ENCODE peak calls at places on chromosomes 12 and 14, in nine cellular contexts. P is SK-N-SH, H is A549, G is GM23338, I is Panc1, L is GM12878, O is HCT116, A is K562, B is HepG2. Z is an unnamed sample.
A peak's percentile ranks its signal among the peaks of the same experiment; 100 is the strongest.

GRCh38 chr12:57765003-57765697 is 1.7 kb downstream of the CYP27B1 start:
- DNase-seq in P (peak; percentile 81), H (peak; percentile 74), G (peak; percentile 86), I (no peak), L (no peak), O (no peak), A (no peak), B (peak; percentile 40), Z (no peak)

GRCh38 chr12:55736780-55737580 is 5.9 kb upstream of the GDF11 start:
- DNase-seq in P (peak; percentile 65), H (peak; percentile 86), G (peak; percentile 98), I (peak; percentile 59), L (no peak), O (peak; percentile 91), A (peak; percentile 57), B (peak; percentile 84), Z (peak; percentile 55)

GRCh38 chr14:76773188-76773885 is 12.1 kb downstream of the VASH1 start:
- DNase-seq in P (peak; percentile 69), H (peak; percentile 53), G (no peak), I (no peak), L (no peak), O (no peak), A (peak; percentile 65), B (peak; percentile 41), Z (peak; percentile 49)

GRCh38 chr12:124940393-124941169 is 26.1 kb upstream of the UBC start:
- DNase-seq in P (peak; percentile 82), H (peak; percentile 96), G (peak; percentile 97), I (no peak), L (peak; percentile 82), O (peak; percentile 86), A (peak; percentile 88), B (peak; percentile 84), Z (peak; percentile 95)

GRCh38 chr12:66352197-66352596 is 49.9 kb downstream of the HELB start:
- DNase-seq in P (peak; percentile 41), H (peak; percentile 42), G (peak; percentile 88), I (no peak), L (no peak), O (peak; percentile 19), A (no peak), B (peak; percentile 18), Z (peak; percentile 25)

GRCh38 chr14:69039287-69039628 is 60.2 kb upstream of the ACTN1 start:
- DNase-seq in P (no peak), H (peak; percentile 51), G (no peak), I (no peak), L (no peak), O (peak; percentile 44), A (no peak), B (peak; percentile 71), Z (no peak)

GRCh38 chr12:164207-164606 is 49.8 kb downstream of the SLC6A12 start:
- DNase-seq in P (no peak), H (no peak), G (no peak), I (no peak), L (no peak), O (no peak), A (peak; percentile 37), B (no peak), Z (no peak)

GRCh38 chr14:98871796-98872195 is 400.2 kb downstream of the BCL11B start:
- DNase-seq in P (no peak), H (no peak), G (no peak), I (no peak), L (no peak), O (no peak), A (no peak), B (no peak), Z (no peak)

GRCh38 chr14:81286574-81287370 is 66.0 kb upstream of the GTF2A1 start:
- DNase-seq in P (no peak), H (no peak), G (no peak), I (no peak), L (no peak), O (no peak), A (no peak), B (no peak), Z (no peak)

GRCh38 chr12:11780521-11781101 is 131.1 kb downstream of the ETV6 start:
- DNase-seq in P (no peak), H (no peak), G (no peak), I (no peak), L (peak; percentile 94), O (no peak), A (no peak), B (no peak), Z (no peak)

GRCh38 chr12:127652281-127652680 is 614.7 kb upstream of the TMEM132C start:
- DNase-seq in P (no peak), H (no peak), G (no peak), I (no peak), L (no peak), O (no peak), A (no peak), B (no peak), Z (no peak)

GRCh38 chr12:127650626-127651025 is 616.3 kb upstream of the TMEM132C start:
- DNase-seq in P (no peak), H (no peak), G (no peak), I (no peak), L (no peak), O (no peak), A (no peak), B (no peak), Z (no peak)

GRCh38 chr12:127654383-127654985 is 612.5 kb upstream of the TMEM132C start:
- DNase-seq in P (no peak), H (no peak), G (no peak), I (no peak), L (no peak), O (no peak), A (no peak), B (no peak), Z (no peak)

GRCh38 chr12:127655691-127656090 is 611.3 kb upstream of the TMEM132C start:
- DNase-seq in P (no peak), H (no peak), G (no peak), I (no peak), L (no peak), O (no peak), A (no peak), B (no peak), Z (no peak)

GRCh38 chr12:127649951-127650350 is 617.0 kb upstream of the TMEM132C start:
- DNase-seq in P (no peak), H (no peak), G (no peak), I (no peak), L (no peak), O (no peak), A (no peak), B (no peak), Z (no peak)
- H3K27ac ChIP-seq in P (no peak overlapping the region), H (no peak overlapping the region), G (no peak overlapping the region), I (no peak overlapping the region), L (no peak overlapping the region), O (no peak overlapping the region), A (no peak overlapping the region), B (no peak overlapping the region), Z (no peak overlapping the region)

DNA sequence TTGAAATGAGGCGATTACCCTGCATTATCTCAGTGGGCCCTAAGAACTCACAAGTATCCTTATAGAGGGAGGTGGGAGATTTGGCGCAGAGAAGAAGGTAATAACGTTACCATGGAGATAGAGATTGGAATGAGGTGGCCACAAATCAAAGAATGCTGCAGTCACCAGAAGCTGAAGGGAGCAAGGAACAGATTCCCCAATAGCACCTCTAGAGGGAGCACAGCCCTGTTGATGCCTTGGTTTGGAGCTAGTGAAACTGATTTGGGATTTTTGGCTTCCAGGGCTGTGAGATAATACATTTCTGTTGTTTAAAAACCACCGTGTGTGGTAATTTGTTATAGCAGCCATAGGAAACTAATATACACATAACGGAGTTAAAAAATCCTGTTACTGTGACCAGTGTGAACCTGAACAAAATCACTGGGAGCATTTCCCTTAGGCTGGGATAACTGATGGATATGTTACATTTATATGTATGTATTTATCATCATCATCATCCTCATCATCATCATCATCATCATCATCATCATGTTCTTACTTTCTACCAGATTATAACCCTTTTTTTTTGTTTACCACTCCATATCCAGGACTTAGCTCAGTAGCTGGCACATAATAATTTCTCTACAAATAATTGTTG is 100.3 kb downstream of the LIN7A start:
- DNase-seq in P (peak; percentile 17), H (peak; percentile 53), G (peak; percentile 91), I (peak; percentile 20), L (no peak), O (peak; percentile 19), A (peak; percentile 7), B (peak; percentile 61), Z (no peak)
- TF ChIP-seq CTCF in P (peak; percentile 69), H (peak; percentile 55), G (peak; percentile 81), I (peak; percentile 71), L (peak; percentile 73), O (peak; percentile 82), A (no peak), B (peak; percentile 75), Z (peak; percentile 34)

DNA sequence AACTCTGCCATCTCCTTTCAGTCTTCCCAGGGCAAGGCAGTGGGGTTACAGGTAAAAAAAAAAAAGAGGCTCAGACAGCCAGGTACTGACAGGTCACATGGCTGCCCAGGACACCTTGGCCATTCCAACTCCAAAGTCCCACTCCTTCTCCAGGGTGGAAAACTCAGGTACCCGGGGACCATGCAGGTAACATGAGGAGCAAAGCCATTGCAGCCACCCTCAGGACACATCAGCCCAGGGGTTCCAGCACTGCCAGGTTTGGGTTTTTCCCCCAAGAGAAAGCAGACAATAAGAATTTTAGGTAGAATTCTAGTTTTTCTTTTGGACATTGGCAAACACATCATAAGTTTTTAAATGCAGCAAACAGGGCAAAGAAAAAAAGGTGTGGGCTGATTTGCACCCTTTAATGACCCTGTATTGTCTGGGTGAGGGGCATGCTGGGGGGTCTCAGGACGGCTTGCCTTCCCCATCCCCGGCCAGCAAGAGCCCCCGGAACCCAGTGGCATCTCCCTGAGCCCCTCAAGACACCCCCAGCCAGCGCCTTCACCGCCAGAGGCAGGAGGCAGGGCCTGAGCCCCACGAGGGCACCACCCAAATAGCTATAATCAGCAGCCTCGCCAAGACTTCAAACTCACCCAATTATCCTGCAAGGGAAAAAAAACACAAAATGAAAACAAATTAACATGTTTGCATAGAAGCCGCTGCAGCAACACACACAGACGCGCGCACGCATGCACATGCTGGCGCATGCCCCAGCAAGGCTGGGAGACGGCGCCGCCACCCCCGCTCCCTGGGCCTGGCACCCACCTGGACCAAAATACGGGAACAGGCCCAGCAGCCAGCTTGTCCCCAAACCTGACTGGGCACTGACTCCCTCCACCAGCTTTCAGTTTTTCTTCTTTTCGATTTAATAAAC is 15.6 kb downstream of the FAM222A start:
- DNase-seq in P (peak; percentile 38), H (no peak), G (no peak), I (no peak), L (no peak), O (no peak), A (no peak), B (no peak), Z (no peak)
- TF ChIP-seq REST in P (no peak), H (no peak), G (no peak), I (no peak), L (no peak), O (no peak), A (no peak), B (no peak), Z (no peak)

GRCh38 chr14:90457191-90457590 is 60.4 kb downstream of the CALM1 start:
- DNase-seq in P (no peak), H (no peak), G (no peak), I (no peak), L (no peak), O (no peak), A (no peak), B (no peak), Z (no peak)
- H3K27ac ChIP-seq in P (peak overlapping the region; percentile 72), H (no peak overlapping the region), G (no peak overlapping the region), I (no peak overlapping the region), L (no peak overlapping the region), O (no peak overlapping the region), A (no peak overlapping the region), B (no peak overlapping the region), Z (no peak overlapping the region)

DNA sequence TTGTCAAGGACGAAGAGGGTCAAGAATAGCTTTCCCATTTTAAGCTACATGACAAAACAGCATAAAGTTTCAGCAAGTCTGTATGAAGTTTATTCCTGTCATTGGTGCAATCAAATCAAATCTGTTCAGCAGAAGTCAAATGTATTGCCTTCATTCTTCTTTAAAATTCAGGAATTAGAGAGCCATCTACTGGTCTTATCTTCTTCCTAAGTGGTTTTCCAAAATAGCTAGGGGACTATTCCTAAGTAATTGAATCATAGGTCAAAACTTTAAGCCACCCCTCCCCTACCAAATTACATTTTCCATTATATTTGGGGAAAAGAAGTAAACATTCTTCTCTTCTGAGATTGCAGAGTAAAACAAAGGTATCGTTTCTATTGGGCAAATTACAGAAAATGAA is 990.2 kb downstream of the GALC start:
- DNase-seq in P (no peak), H (no peak), G (no peak), I (no peak), L (no peak), O (no peak), A (no peak), B (no peak), Z (no peak)
- TF ChIP-seq CTCF in P (peak; percentile 13), H (no peak), G (no peak), I (no peak), L (no peak), O (no peak), A (no peak), B (no peak), Z (no peak)